ENCODE peak calls at places on chromosomes 13 and 19, in four cellular contexts. H is SK-N-SH, M is K562, F is GM12878. G is an unnamed sample.

GRCh38 chr13:93172109-93172508 is 54.5 kb upstream of the GPC6 start:
- DNase-seq in F (no peak), H (no peak), M (no peak), G (peak)

GRCh38 chr19:34793562-34793961 is 20.5 kb upstream of the ZNF599 start:
- DNase-seq in M (no peak), F (no peak), H (no peak), G (no peak)

GRCh38 chr19:48573163-48573505 is 21.2 kb downstream of the SULT2B1 start:
- DNase-seq in H (no peak), F (no peak), M (no peak), G (no peak)

GRCh38 chr13:110442946-110443632 is 118.4 kb downstream of the RAB20 start:
- DNase-seq in M (no peak), F (no peak), H (no peak), G (no peak)

GRCh38 chr13:34967851-34968562 is 25.9 kb downstream of the NBEA start:
- DNase-seq in H (no peak), F (no peak), M (no peak), G (no peak)

GRCh38 chr13:99311137-99311536 is 3.9 kb upstream of the GPR183 start:
- DNase-seq in H (no peak), M (peak), F (no peak), G (no peak)

GRCh38 chr13:33017410-33017929 is 1.2 kb downstream of the KL start:
- DNase-seq in F (peak), M (peak), H (no peak), G (peak)

GRCh38 chr13:22162889-22163288 is 492.0 kb downstream of the FGF9 start:
- DNase-seq in M (no peak), H (no peak), F (no peak), G (no peak)

DNA sequence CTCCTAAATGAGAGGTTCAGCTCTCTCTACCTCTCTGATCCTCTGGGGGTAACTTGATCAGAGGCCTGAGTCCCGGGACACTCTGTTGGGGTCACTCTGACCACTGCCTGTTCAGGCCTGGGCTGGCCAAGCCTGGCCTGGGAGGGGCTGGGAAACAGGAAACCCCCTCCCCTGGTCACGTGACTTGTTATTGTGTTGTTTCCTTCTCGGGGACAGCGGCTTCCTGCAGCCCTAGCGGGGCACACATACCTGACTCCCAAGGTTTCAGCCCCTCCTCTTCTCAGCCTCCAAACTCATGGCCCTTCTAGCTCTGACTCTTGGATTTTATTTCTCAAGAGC is at the start of gene USHBP1:
- DNase-seq in M (no peak), H (no peak), F (no peak), G (peak)
- TF ChIP-seq USF1 in M (peak), H (no peak), F (peak), G (peak)

GRCh38 chr13:103941506-103942148 is 875.4 kb upstream of the SLC10A2 start:
- DNase-seq in H (no peak), M (no peak), F (no peak), G (no peak)
- TF ChIP-seq USF1 in H (no peak), M (no peak), F (no peak), G (no peak)

DNA sequence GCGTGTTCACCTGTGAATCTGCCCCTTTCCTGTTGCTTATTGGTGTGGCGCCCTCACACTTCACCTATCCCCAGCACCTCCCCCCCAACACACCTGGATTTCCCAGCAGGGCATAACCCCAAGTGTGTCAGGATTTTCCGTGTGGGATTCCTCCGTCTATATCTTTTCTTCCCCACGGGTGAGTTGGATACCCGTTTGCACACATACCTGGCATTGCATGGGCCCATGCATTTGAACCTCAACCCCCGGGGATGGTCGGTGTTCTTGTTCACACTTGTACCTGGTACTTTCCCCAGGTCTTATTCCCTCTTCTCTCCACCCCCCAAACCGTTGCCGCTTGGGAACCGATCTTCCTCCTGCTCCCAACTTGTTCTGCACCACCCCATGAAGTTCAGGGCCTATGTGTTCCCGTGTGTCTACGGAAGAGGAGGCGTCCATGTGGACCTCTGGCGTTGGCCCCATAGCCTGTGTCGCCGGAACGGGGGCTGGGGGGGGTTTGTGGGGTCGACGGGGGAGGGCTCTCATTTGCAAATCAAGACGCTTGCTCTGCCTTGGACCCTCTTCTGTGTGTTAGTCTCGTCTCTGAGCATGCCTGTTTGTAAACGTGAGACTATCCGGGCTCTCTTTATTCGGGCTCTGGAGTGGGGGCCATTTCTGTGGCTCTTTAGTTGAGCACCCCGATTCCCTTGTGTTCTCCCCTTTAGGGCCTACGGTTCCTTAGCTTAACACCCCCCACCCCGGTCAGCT is 1.7 kb downstream of the PRR12 start:
- DNase-seq in H (no peak), M (no peak), F (no peak), G (peak)
- TF ChIP-seq USF1 in H (no peak), M (no peak), F (no peak), G (no peak)

GRCh38 chr19:40726279-40726678 is 9.4 kb downstream of the ITPKC start:
- DNase-seq in F (no peak), H (no peak), M (no peak), G (no peak)

GRCh38 chr19:40721936-40722661 is 5.2 kb downstream of the ITPKC start:
- DNase-seq in F (no peak), H (no peak), M (no peak), G (no peak)

GRCh38 chr19:40724848-40725247 is 7.9 kb downstream of the ITPKC start:
- DNase-seq in F (no peak), M (no peak), H (no peak), G (no peak)

GRCh38 chr19:40723661-40724254 is 6.8 kb downstream of the ITPKC start:
- DNase-seq in F (no peak), M (no peak), H (no peak), G (no peak)

DNA sequence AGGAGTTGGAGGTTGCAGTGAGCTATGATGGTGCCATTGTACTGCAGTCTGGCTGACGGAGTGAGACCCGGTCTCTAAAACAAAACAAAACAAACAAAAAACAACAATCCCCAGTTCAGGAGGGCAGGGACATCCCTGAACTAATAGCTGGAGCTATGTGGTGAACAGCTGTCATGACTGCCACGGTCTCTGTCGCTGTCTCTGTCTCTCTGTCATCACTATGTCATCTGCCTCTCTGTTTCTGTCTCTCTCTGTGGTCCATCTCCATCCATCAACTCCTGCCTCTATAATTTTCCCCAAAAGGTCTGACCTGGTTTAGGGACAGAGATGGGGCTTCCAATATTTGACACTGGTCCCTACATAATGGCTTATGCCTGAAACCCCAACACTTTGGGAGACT is 7.4 kb downstream of the ITPKC start:
- DNase-seq in M (no peak), H (no peak), F (no peak), G (no peak)
- TF ChIP-seq USF1 in M (no peak), H (no peak), F (no peak), G (no peak)

GRCh38 chr13:39013462-39013861 is 22.8 kb upstream of the STOML3 start:
- DNase-seq in F (no peak), M (no peak), H (no peak), G (no peak)
- TF ChIP-seq USF1 in F (no peak), M (no peak), H (no peak), G (no peak)

GRCh38 chr19:55486971-55487883 is 1.0 kb upstream of the SSC5D start:
- DNase-seq in H (peak), M (peak), F (no peak), G (no peak)
- TF ChIP-seq USF1 in H (no peak), M (peak), F (no peak), G (no peak)

DNA sequence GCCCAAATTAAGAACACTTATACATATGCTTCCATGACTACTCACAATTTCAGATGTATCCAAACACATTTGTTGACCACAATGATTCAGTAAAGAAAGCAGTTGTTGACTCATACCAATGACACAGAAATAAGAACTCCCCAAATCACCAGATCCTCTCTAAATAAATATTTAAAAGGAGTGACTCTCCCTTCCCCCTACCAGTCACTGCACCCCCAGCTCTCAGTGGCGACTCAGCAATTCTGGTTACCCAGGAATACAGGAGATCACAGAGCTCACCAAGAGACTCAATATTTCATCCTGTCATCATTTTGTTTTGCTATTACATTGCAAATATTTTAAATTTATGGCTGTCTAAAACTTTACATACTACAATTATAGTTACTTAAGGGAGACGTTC is 131.5 kb downstream of the RGCC start:
- DNase-seq in F (no peak), M (peak), H (no peak), G (no peak)
- TF ChIP-seq USF1 in F (no peak), M (no peak), H (no peak), G (no peak)

GRCh38 chr13:40127925-40128324 is 472.5 kb downstream of the COG6 start:
- DNase-seq in H (no peak), F (no peak), M (no peak), G (no peak)

GRCh38 chr13:40130871-40131636 is 475.6 kb downstream of the COG6 start:
- DNase-seq in M (no peak), F (no peak), H (no peak), G (no peak)

GRCh38 chr13:40129467-40129866 is 474.0 kb downstream of the COG6 start:
- DNase-seq in M (no peak), H (no peak), F (no peak), G (no peak)

GRCh38 chr13:40136896-40137295 is 481.4 kb downstream of the COG6 start:
- DNase-seq in F (no peak), M (no peak), H (no peak), G (no peak)

DNA sequence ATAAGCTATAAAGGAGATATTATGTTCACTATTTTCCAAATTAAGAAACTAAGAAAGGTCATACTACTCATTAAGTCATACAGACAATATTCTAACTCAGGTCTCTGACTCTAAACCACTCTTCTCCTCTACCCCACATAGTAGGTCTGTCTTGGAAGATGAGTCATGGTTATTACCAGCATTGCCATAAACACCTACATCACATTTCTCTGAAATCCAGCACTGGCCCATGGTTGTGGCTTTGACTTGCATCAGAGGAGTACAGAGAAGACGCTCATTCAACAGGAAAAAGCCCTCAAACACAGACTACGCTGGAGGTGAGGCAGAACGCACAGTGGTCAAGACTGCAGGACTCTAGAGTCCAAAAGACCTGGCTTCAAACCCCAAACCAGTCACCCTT is 476.8 kb downstream of the COG6 start:
- DNase-seq in H (no peak), M (no peak), F (no peak), G (no peak)
- TF ChIP-seq USF1 in H (no peak), M (no peak), F (no peak), G (no peak)

DNA sequence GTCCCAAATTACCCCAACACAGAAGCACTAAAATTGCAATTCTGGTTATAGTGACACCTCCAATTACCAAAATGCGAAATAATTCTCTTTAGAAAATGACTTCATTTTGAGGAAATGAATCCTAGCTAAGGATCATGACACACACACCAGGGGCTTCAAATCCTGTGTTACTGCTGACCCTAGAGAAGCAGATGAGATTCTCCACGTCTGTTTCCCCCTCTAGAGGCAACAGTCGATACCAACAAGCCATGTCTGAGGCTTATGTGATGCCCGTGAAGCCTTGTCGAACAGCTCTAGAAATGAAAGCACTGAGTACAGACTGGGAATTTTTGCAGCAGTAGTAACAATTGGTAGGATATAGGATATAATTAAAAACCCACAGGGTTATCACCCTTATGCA is 153.6 kb upstream of the TMTC4 start:
- DNase-seq in H (peak), M (no peak), F (no peak), G (no peak)
- TF ChIP-seq USF1 in H (no peak), M (no peak), F (no peak), G (no peak)